ENCODE peak calls at places on chromosomes 12 and 14, in five cellular contexts. U is A549, D is adipocyte, E is B cell, H is HEK293T. M is an unnamed sample.

GRCh38 chr14:26323781-26324363 is 274.0 kb downstream of the NOVA1 start:
- DNase-seq in H (no peak), D (no peak), U (no peak), E (no peak), M (no peak)

GRCh38 chr12:101945361-101946232 is 68.2 kb downstream of the DRAM1 start:
- DNase-seq in U (no peak), H (no peak), E (no peak), D (peak), M (no peak)

GRCh38 chr12:857611-858010 is 91.9 kb downstream of the RAD52 start:
- DNase-seq in U (peak), E (no peak), H (no peak), D (peak), M (no peak)

GRCh38 chr12:31407562-31407961 is 81.6 kb upstream of the SINHCAF start:
- DNase-seq in U (no peak), D (no peak), E (no peak), H (no peak), M (no peak)

GRCh38 chr12:109377139-109377685 is 29.5 kb downstream of the MYO1H start:
- DNase-seq in D (no peak), E (no peak), U (no peak), H (no peak), M (no peak)

GRCh38 chr12:76420221-76420620 is 72.0 kb upstream of the BBS10 start:
- DNase-seq in D (no peak), U (no peak), H (no peak), E (no peak), M (no peak)

GRCh38 chr12:8554451-8555195 is 13.9 kb upstream of the CLEC4E start:
- DNase-seq in E (no peak), D (no peak), U (peak), H (no peak), M (no peak)

GRCh38 chr14:50875359-50876090 is 3.7 kb downstream of the ABHD12B start:
- DNase-seq in H (no peak), E (peak), U (no peak), D (no peak), M (peak)

GRCh38 chr14:77036484-77037337 is 8.2 kb upstream of the IRF2BPL start:
- DNase-seq in U (no peak), H (no peak), E (no peak), D (peak), M (no peak)

GRCh38 chr12:124720687-124721500 is 142.8 kb downstream of the SCARB1 start:
- DNase-seq in U (peak), E (no peak), H (peak), D (no peak), M (no peak)

GRCh38 chr12:92879698-92880322 is 49.3 kb downstream of the EEA1 start:
- DNase-seq in E (no peak), D (no peak), U (no peak), H (peak), M (no peak)

GRCh38 chr12:104747956-104748355 is 210.1 kb downstream of the SLC41A2 start:
- DNase-seq in E (no peak), U (no peak), H (no peak), D (no peak), M (peak)

GRCh38 chr12:10633541-10633940 is 20.1 kb upstream of the MAGOHB start:
- DNase-seq in U (no peak), D (no peak), E (no peak), H (no peak), M (no peak)